ENCODE peak calls at places on chromosome 13, in seven cellular contexts. A is left ventricle myocardium inferior; J is retina; M is CD8-positive, alpha-beta memory T cell; I is HTR-8/SVneo; P is kidney; Y is NB4. G is an unnamed sample.

GRCh38 chr13:110097013-110097412 is 209.9 kb downstream of the COL4A1 start:
- DNase-seq in Y (no peak), P (no peak), I (no peak), J (no peak), M (no peak), A (no peak), G (no peak)

GRCh38 chr13:112825071-112825470 is 135.2 kb downstream of the ATP11A start:
- DNase-seq in I (no peak), P (no peak), Y (no peak), A (no peak), M (no peak), J (no peak), G (no peak)

GRCh38 chr13:19185086-19185864 is 3.7 kb upstream of the TUBA3C start:
- DNase-seq in A (no peak), P (no peak), Y (peak; percentile 43), J (no peak), I (no peak), M (no peak), G (no peak)

GRCh38 chr13:94351292-94352000 is 128.0 kb downstream of the DCT start:
- DNase-seq in M (no peak), I (no peak), A (no peak), P (no peak), J (no peak), Y (peak; percentile 25), G (no peak)

GRCh38 chr13:22040810-22041364 is 370.0 kb downstream of the FGF9 start:
- DNase-seq in Y (no peak), I (no peak), P (no peak), J (no peak), M (no peak), A (no peak), G (peak; percentile 93)

GRCh38 chr13:105665284-105665683 is 870.2 kb downstream of the EFNB2 start:
- DNase-seq in M (no peak), P (no peak), J (no peak), A (no peak), I (no peak), Y (no peak), G (no peak)

GRCh38 chr13:87622921-87623320 is 48.2 kb upstream of the SLITRK5 start:
- DNase-seq in I (no peak), J (no peak), A (no peak), M (no peak), P (no peak), Y (no peak), G (no peak)

GRCh38 chr13:36998624-36999041 is 507 bp downstream of the ALG5 start:
- DNase-seq in Y (peak; percentile 37), P (peak; percentile 83), I (no peak), A (peak; percentile 18), M (peak; percentile 3), J (no peak), G (peak; percentile 69)

GRCh38 chr13:25574437-25575426 is 203.0 kb downstream of the ATP8A2 start:
- DNase-seq in I (peak; percentile 43), A (peak; percentile 56), J (peak; percentile 89), M (peak; percentile 32), Y (peak; percentile 87), P (no peak), G (peak; percentile 95)

G was measured in endodermal cell.